ENCODE peak calls at places on chromosomes 1 and 21, in nine cellular contexts. N is pancreas; G is naive thymus-derived CD4-positive, alpha-beta T cell; X is uterus; C is GM23338; U is aorta; T is left lung; A is CD8-positive, alpha-beta T cell; K is RWPE1. D is an unnamed sample.

GRCh38 chr1:194102607-194103006 is 916.2 kb upstream of the B3GALT2 start:
- DNase-seq in G (no peak), A (no peak), K (no peak), C (peak; percentile 67), X (no peak), U (no peak), N (no peak), T (no peak), D (no peak)

GRCh38 chr1:24575905-24576587 is 20.2 kb downstream of the NCMAP start:
- DNase-seq in K (no peak), C (no peak), X (no peak), U (no peak), N (no peak), A (no peak), G (no peak), T (no peak), D (no peak)

GRCh38 chr1:12095822-12096263 is 32.7 kb downstream of the TNFRSF8 start:
- DNase-seq in G (no peak), U (peak; percentile 2), K (peak; percentile 59), N (no peak), X (no peak), A (no peak), C (peak; percentile 44), T (no peak), D (no peak)

GRCh38 chr21:43733529-43734071 is 14.7 kb downstream of the PDXK start:
- DNase-seq in X (no peak), A (peak; percentile 54), U (peak; percentile 49), N (no peak), G (no peak), C (no peak), K (peak; percentile 38), T (no peak), D (no peak)

GRCh38 chr1:243315933-243316332 is 60.1 kb downstream of the SDCCAG8 start:
- DNase-seq in K (no peak), U (no peak), C (no peak), X (no peak), T (no peak), A (no peak), N (no peak), G (no peak), D (no peak)

GRCh38 chr1:238606896-238607295 is 716.2 kb upstream of the ZP4 start:
- DNase-seq in T (no peak), C (no peak), N (no peak), K (peak; percentile 74), U (no peak), A (no peak), X (no peak), G (no peak), D (no peak)

GRCh38 chr1:234256359-234256758 is 116.9 kb upstream of the COA6 start:
- DNase-seq in X (no peak), A (no peak), T (no peak), K (no peak), N (no peak), G (no peak), U (no peak), C (peak; percentile 11), D (no peak)

GRCh38 chr1:56811331-56811730 is 7.9 kb downstream of the FYB2 start:
- DNase-seq in T (no peak), X (no peak), A (no peak), U (no peak), N (peak; percentile 78), G (no peak), C (peak; percentile 37), K (no peak), D (no peak)

GRCh38 chr1:77398115-77398514 is 116.3 kb downstream of the AK5 start:
- DNase-seq in N (no peak), U (no peak), G (no peak), C (peak; percentile 19), T (no peak), A (no peak), K (no peak), X (no peak), D (no peak)

GRCh38 chr1:86992790-86993189 is 78.4 kb downstream of the HS2ST1 start:
- DNase-seq in X (no peak), T (no peak), U (no peak), G (no peak), C (no peak), N (no peak), A (no peak), K (no peak), D (no peak)

GRCh38 chr21:43312751-43313169 is 114.2 kb downstream of the SIK1 start:
- DNase-seq in G (no peak), K (no peak), U (no peak), N (no peak), T (peak; percentile 65), X (no peak), C (peak; percentile 53), A (no peak), D (no peak)

GRCh38 chr1:18962855-18963737 is 6.6 kb upstream of the IFFO2 start:
- DNase-seq in G (no peak), A (no peak), X (no peak), U (peak; percentile 20), C (no peak), T (no peak), K (no peak), N (no peak), D (no peak)

GRCh38 chr1:176205322-176205914 is 1.7 kb downstream of the COP1 start:
- DNase-seq in C (no peak), K (peak; percentile 10), A (no peak), T (no peak), G (no peak), U (no peak), N (no peak), X (no peak), D (no peak)

DNA sequence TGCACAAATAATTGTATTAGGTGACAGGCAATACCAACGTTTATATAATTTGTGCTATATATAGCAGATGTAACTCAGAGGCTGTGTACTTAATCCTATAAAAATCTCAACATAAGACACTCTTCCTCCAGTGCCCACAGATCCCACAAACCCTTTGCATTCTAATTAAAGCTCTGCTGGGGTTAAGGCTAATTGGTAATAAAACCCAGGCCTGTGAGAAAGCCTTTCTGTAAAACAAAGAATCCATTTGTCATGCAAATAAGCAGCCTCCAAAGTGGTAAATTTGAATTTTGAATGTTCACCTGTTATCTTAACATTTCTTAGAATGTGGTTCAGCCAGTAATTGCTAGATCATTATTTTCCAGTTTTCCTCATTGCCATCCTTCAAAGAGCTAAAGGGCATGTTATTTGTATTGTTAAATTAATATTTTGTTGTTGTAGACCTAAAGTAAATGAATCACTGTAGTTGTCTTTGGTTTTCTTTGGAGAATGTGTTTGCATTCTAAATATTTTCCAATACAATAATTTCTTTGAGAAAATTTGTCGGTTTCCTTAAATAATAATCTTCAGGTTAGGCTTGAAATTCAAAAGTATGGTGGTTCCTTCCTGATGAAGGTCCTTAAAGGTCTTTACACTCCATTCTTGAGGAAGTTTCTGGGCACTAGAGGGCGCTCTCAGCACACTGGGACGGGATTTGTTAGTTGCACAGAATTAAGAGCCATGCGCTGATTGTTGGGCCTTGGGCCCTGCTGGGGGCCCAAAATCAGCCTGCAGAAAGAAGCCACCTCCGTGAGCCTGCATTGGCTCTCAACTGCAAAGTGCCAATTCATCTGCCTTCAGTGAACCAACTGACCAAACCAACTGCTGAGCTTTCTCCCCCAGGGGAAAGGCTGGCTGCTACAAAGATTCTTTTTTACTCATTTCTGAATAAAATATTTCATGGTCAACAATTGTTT is 46.1 kb upstream of the PRDX6 start:
- DNase-seq in N (peak; percentile 85), C (peak; percentile 98), T (peak; percentile 82), K (peak; percentile 59), G (peak; percentile 82), A (peak; percentile 94), U (peak; percentile 93), X (peak; percentile 92), D (peak; percentile 82)
- H3K27ac ChIP-seq in N (peak overlapping the region; percentile 77), C (peak overlapping the region; percentile 84), T (peak overlapping the region; percentile 86), K (no peak overlapping the region), G (no peak overlapping the region), A (no peak overlapping the region), U (no peak overlapping the region), X (peak overlapping the region; percentile 81), D (peak overlapping the region; percentile 40)

GRCh38 chr1:26145041-26145959 is 13.6 kb upstream of the FAM110D start:
- DNase-seq in U (peak; percentile 86), K (peak; percentile 80), T (peak; percentile 81), C (peak; percentile 97), X (peak; percentile 82), G (peak; percentile 74), N (peak; percentile 80), A (peak; percentile 84), D (peak; percentile 69)
- H3K27ac ChIP-seq in U (no peak overlapping the region), K (no peak overlapping the region), T (no peak overlapping the region), C (no peak overlapping the region), X (no peak overlapping the region), G (no peak overlapping the region), N (no peak overlapping the region), A (no peak overlapping the region), D (no peak overlapping the region)

DNA sequence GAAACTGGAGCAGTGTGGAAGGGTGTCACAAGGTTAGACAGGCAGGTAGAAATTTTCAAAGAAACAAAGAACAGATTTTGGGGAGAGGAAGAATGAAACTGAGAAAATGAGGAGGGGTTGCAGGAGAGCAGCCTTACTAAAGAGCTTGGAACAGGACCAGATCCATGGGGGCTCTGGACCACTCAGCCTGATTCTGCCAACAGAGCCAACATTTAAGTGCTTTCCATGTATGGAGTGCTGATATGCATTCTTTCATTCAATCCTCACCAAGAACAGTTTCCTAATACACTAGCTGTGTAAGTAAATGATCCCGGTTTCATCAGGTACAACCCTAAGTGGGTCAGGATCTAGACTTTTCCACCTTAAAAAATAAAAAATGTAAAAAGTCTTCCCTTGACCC is 16.2 kb downstream of the LPGAT1 start:
- DNase-seq in A (no peak), X (no peak), G (no peak), T (no peak), K (no peak), C (no peak), N (no peak), U (no peak), D (no peak)
- H3K27ac ChIP-seq in A (no peak overlapping the region), X (no peak overlapping the region), G (no peak overlapping the region), T (peak overlapping the region; percentile 24), K (no peak overlapping the region), C (no peak overlapping the region), N (no peak overlapping the region), U (no peak overlapping the region), D (no peak overlapping the region)

GRCh38 chr1:232620356-232620841 is 9.5 kb downstream of the SIPA1L2 start:
- DNase-seq in C (peak; percentile 64), U (peak; percentile 63), N (peak; percentile 41), X (peak; percentile 60), G (no peak), A (no peak), K (peak; percentile 28), T (no peak), D (no peak)
- H3K27ac ChIP-seq in C (peak overlapping the region; percentile 57), U (no peak overlapping the region), N (peak overlapping the region; percentile 65), X (peak overlapping the region; percentile 76), G (no peak overlapping the region), A (no peak overlapping the region), K (no peak overlapping the region), T (peak overlapping the region; percentile 89), D (no peak overlapping the region)

GRCh38 chr1:180169641-180170155 is 15.0 kb downstream of the QSOX1 start:
- DNase-seq in K (no peak), T (no peak), U (no peak), A (no peak), G (no peak), N (no peak), X (no peak), C (no peak), D (no peak)
- H3K27ac ChIP-seq in K (peak overlapping the region; percentile 76), T (no peak overlapping the region), U (no peak overlapping the region), A (no peak overlapping the region), G (no peak overlapping the region), N (peak overlapping the region; percentile 59), X (no peak overlapping the region), C (no peak overlapping the region), D (no peak overlapping the region)

DNA sequence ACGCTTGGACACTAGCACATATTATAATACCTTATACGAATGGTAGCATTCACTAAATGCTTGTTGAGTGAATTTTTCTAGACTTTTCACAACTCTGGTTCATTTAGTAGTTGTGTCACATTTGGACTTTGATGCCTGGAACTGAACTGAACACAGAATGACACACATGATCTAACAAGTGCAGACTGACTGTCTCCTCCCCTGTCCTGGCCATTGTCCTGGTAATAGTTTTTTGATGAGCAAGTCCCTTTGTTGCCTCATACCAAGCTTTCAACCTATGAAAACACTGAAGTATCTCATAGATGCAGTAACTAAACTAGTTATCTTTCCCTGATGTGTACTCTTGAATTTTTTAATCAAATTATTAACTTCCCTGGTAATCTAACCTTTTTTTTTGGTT is 66.4 kb downstream of the LRRC8D start:
- DNase-seq in C (no peak), A (no peak), N (no peak), T (no peak), X (no peak), U (no peak), K (peak; percentile 28), G (no peak), D (no peak)
- H3K27ac ChIP-seq in C (no peak overlapping the region), A (no peak overlapping the region), N (no peak overlapping the region), T (no peak overlapping the region), X (no peak overlapping the region), U (no peak overlapping the region), K (no peak overlapping the region), G (no peak overlapping the region), D (no peak overlapping the region)

D was measured in substantia nigra.